ENCODE peak calls at places on chromosomes 5 and 9, in eight cellular contexts. Q, S, L, I, V, R, E and C are unnamed samples. For H3K4me1, the result is how much of the 10 kb centered on the place peaks cover.

GRCh38 chr9:36665387-36665786 is 92.7 kb downstream of the MELK start:
- DNase-seq in Q (no peak), S (no peak), L (no peak), I (no peak), V (peak), R (no peak), E (no peak), C (no peak)

GRCh38 chr9:84990416-84990815 is 320.9 kb downstream of the NTRK2 start:
- DNase-seq in Q (peak), S (no peak), L (no peak), I (no peak), V (peak), R (no peak), E (no peak), C (no peak)

GRCh38 chr5:155389498-155389897 is 375.9 kb downstream of the KIF4B start:
- DNase-seq in Q (no peak), S (no peak), L (no peak), I (no peak), V (no peak), R (no peak), E (no peak), C (no peak)

GRCh38 chr9:75053869-75054268 is 25.8 kb upstream of the CARNMT1 start:
- DNase-seq in Q (no peak), S (no peak), L (no peak), I (no peak), V (no peak), R (no peak), E (no peak), C (no peak)

GRCh38 chr5:32100230-32100629 is 73.9 kb downstream of the GOLPH3 start:
- DNase-seq in Q (peak), S (no peak), L (no peak), I (no peak), V (peak), R (no peak), E (no peak), C (no peak)

GRCh38 chr5:36982146-36982545 is 105.6 kb downstream of the NIPBL start:
- DNase-seq in Q (no peak), S (no peak), L (no peak), I (no peak), V (no peak), R (no peak), E (no peak), C (no peak)

GRCh38 chr5:59021837-59022514 is 439.1 kb downstream of the RAB3C start:
- DNase-seq in Q (no peak), S (no peak), L (no peak), I (no peak), V (no peak), R (no peak), E (peak), C (no peak)

GRCh38 chr5:151924564-151925395 is at the start of gene GLRA1:
- DNase-seq in Q (peak), S (peak), L (peak), I (no peak), V (peak), R (peak), E (peak), C (peak)

GRCh38 chr5:143065996-143066522 is 295.9 kb downstream of the ARHGAP26 start:
- DNase-seq in Q (no peak), S (no peak), L (no peak), I (no peak), V (no peak), R (no peak), E (no peak), C (no peak)

GRCh38 chr9:97506264-97506663 is 4.8 kb downstream of the TMOD1 start:
- DNase-seq in Q (no peak), S (no peak), L (no peak), I (no peak), V (no peak), R (no peak), E (no peak), C (no peak)

GRCh38 chr9:81529556-81530193 is 159.7 kb downstream of the TLE1 start:
- DNase-seq in Q (peak), S (no peak), L (no peak), I (no peak), V (peak), R (no peak), E (no peak), C (no peak)

GRCh38 chr5:158382473-158382872 is 523.5 kb upstream of the CLINT1 start:
- DNase-seq in Q (peak), S (no peak), L (no peak), I (no peak), V (peak), R (peak), E (peak), C (no peak)

GRCh38 chr5:137960819-137961218 is 71.6 kb downstream of the PKD2L2 start:
- DNase-seq in Q (no peak), S (no peak), L (no peak), I (no peak), V (no peak), R (no peak), E (no peak), C (no peak)

GRCh38 chr5:2439608-2440007 is 311.9 kb downstream of the IRX2 start:
- DNase-seq in Q (no peak), S (no peak), L (no peak), I (no peak), V (no peak), R (no peak), E (no peak), C (no peak)

GRCh38 chr9:134637696-134638502 is 3.7 kb upstream of the COL5A1 start:
- DNase-seq in Q (no peak), S (no peak), L (no peak), I (no peak), V (no peak), R (no peak), E (peak), C (no peak)
- H3K4me1 ChIP-seq in Q (under half), S (under half), L (under half), I (under half), V (under half), R (under half), E (under half), C (under half)

GRCh38 chr5:55691265-55692105 is 20.6 kb downstream of the SLC38A9 start:
- DNase-seq in Q (peak), S (peak), L (no peak), I (no peak), V (peak), R (no peak), E (no peak), C (peak)

GRCh38 chr5:55692509-55692908 is 19.6 kb downstream of the SLC38A9 start:
- DNase-seq in Q (no peak), S (no peak), L (no peak), I (no peak), V (no peak), R (no peak), E (no peak), C (no peak)

GRCh38 chr5:55694152-55694830 is 17.8 kb downstream of the SLC38A9 start:
- DNase-seq in Q (peak), S (no peak), L (no peak), I (no peak), V (peak), R (no peak), E (no peak), C (no peak)

DNA sequence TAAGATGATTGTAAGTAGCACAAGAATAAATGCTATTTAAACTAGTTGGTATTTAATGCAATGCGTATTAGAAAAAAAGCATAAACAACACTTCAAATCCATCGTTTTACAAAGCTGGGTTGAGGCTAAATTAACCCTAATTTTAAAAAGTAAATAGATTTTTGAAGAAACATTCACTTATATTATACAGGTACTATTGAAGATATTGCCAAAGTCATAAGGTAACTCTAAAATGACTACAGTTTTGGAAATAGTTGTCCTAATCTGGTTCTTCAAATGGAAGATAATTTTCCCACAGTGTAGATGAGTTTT is 20.1 kb downstream of the SLC38A9 start:
- DNase-seq in Q (no peak), S (no peak), L (no peak), I (no peak), V (no peak), R (no peak), E (no peak), C (peak)
- H3K4me1 ChIP-seq in Q (under half), S (under half), L (under half), I (under half), V (under half), R (under half), E (under half), C (under half)

DNA sequence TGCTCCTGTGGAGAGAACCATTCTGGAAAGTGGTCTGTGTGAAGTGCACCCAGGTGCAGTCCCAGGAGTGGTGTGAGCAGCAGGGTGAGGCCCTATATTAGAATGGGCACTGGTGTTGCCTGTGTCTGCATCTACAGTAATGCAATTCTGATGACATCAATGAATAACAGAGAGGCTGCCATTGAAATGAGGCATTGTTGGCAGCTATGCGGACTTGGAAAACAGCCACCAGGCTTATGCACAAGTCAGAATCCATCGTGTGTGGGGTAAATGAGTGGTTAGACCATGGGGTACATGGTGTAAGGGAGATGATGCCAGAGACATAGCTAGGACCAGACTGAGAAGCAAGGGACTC is 26.6 kb upstream of the CDKN2AIPNL start:
- DNase-seq in Q (peak), S (no peak), L (no peak), I (peak), V (peak), R (no peak), E (no peak), C (no peak)
- H3K4me1 ChIP-seq in Q (under half), S (under half), L (under half), I (under half), V (under half), R (under half), E (under half), C (under half)

DNA sequence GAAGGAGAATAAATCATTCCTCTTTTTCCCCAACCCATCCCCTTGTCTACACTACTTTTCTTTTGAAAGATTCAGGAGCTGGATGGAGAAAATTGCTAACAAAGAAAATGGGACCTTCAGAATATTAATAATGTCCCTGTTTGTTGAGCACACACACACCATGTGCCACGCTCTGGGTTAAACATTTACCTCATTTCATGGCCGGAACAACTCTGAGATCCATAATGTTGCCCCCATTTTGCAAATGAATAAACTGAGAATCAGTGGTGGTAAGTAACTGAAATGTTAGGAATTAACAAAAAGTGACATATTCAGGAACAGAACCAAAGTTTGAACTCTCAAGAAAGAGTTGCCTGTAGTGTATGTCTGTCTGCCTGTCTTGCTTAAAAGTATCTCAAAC is 51.5 kb upstream of the SMAD5 start:
- DNase-seq in Q (no peak), S (no peak), L (no peak), I (no peak), V (no peak), R (no peak), E (no peak), C (no peak)
- H3K4me1 ChIP-seq in Q (under half), S (under half), L (under half), I (under half), V (under half), R (under half), E (under half), C (under half)

DNA sequence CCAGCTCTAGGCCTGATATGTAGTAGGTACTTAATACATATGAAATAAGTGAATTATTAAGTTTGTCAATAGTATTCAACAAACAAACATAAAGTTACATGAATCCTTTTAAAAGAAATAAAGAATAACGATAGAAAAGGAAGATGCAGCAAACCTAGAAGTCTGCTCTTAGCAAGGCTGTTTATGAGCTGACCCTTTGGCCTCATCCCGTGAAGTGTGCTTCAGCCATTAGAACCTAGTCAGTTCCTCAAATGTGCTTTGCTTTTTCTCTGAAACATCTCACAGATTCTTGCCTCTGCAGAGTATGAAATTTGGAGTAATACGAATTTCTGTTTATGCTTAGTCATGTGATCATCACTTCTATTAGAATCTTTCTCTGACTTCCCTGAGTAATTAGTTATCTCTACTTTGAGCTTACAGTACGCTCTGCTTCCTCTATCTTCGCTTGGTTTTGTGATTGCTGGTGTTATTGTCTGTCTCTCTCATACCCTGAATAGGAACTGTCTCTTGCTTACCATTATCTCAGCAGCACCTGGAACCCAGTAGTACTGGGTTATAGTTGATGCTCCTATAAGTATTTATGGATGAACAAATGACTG is 11.3 kb downstream of the CYSTM1 start:
- DNase-seq in Q (no peak), S (no peak), L (no peak), I (no peak), V (no peak), R (no peak), E (no peak), C (no peak)
- H3K4me1 ChIP-seq in Q (under half), S (under half), L (under half), I (under half), V (under half), R (under half), E (under half), C (under half)

DNA sequence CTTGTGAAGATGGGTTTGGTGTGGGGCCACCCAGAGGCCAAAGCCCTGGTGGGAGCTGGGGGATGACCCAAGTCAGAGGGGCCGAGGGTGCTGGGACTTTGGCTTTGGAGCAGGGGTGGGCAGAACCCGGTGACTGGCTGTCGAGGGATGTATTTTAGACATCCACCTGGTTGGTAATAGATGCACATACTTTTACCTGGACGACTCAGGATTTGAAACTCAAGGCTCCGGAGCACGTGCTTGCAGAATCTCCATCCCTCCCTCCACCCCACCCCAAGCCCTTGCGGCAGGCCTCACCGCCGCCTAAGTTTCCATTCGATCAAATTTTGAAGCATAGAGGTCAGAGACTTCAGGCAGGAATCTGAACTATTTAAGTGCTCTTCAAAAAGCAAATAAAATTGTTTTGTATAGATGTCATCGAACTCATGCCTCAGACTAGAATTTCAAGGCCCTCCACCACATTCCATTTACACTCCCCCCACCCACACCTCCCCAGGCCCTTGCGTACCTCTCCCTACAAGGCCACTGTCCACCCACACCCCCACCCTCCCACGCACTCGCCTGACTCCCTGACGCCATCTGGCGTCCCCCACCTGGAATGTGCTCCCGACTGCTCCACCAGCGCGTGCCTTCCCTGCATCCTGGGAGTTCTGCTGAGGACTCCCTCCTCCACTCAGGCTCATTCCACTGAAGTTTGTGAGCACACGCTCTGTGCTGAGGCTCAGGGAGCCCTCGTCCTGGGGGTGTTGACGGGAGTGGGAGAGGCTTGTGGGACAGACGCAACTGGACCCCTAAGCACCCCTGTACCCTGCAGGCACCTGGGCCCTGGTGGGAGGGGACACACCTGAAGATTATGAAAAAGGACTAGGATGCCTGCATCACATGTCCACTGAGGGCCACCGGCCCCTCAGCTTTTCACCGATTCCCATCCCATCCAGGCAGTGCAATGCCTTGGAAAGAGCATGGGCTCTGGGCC is 56.4 kb upstream of the RPL26L1 start:
- DNase-seq in Q (peak), S (no peak), L (no peak), I (no peak), V (peak), R (peak), E (peak), C (no peak)
- H3K4me1 ChIP-seq in Q (half or more), S (under half), L (under half), I (under half), V (under half), R (under half), E (under half), C (under half)